ENCODE peak calls at places on chromosome 5, in four cellular contexts. W is astrocyte of the cerebellum, D is NCI-H1092 treated with DMSO at 0.1 percent for 48 hours, F is body of pancreas. U is an unnamed sample.
A peak's percentile ranks its signal among the peaks of the same experiment; 100 is the strongest.

GRCh38 chr5:60960591-60960990 is 15.6 kb downstream of the NDUFAF2 start:
- DNase-seq in W (peak; percentile 16), D (no peak), F (no peak), U (no peak)

GRCh38 chr5:119221330-119221729 is 134.5 kb upstream of the TNFAIP8 start:
- DNase-seq in W (no peak), D (no peak), F (no peak), U (no peak)

GRCh38 chr5:131609774-131610173 is 25.3 kb downstream of the RAPGEF6 start:
- DNase-seq in W (no peak), D (no peak), F (no peak), U (no peak)

GRCh38 chr5:130066644-130067043 is 162.4 kb downstream of the CHSY3 start:
- DNase-seq in W (peak; percentile 3), D (no peak), F (no peak), U (no peak)

GRCh38 chr5:157265714-157266285 is at the start of gene CYFIP2:
- DNase-seq in W (no peak), D (peak; percentile 49), F (peak; percentile 56), U (peak; percentile 55)

GRCh38 chr5:80985600-80986228 is 25.6 kb downstream of the RASGRF2 start:
- DNase-seq in W (no peak), D (no peak), F (no peak), U (no peak)

GRCh38 chr5:139675825-139676224 is 27.7 kb downstream of the CXXC5 start:
- DNase-seq in W (no peak), D (no peak), F (no peak), U (no peak)

GRCh38 chr5:83375049-83375710 is 96.4 kb upstream of the VCAN start:
- DNase-seq in W (no peak), D (no peak), F (no peak), U (no peak)

GRCh38 chr5:14308384-14309154 is 165.4 kb downstream of the TRIO start:
- DNase-seq in W (no peak), D (no peak), F (no peak), U (no peak)

GRCh38 chr5:160672521-160672920 is 179.5 kb downstream of the ATP10B start:
- DNase-seq in W (no peak), D (no peak), F (no peak), U (no peak)

GRCh38 chr5:93460286-93460685 is 120.7 kb downstream of the NR2F1-AS1 start:
- DNase-seq in W (no peak), D (no peak), F (no peak), U (no peak)

GRCh38 chr5:80884086-80884813 is 75.9 kb upstream of the RASGRF2 start:
- DNase-seq in W (no peak), D (no peak), F (no peak), U (no peak)

GRCh38 chr5:117999939-118000549 is 988.3 kb downstream of the DTWD2 start:
- DNase-seq in W (no peak), D (no peak), F (no peak), U (no peak)

GRCh38 chr5:2703615-2704014 is 47.9 kb downstream of the IRX2 start:
- DNase-seq in W (no peak), D (no peak), F (no peak), U (no peak)

GRCh38 chr5:10511741-10512640 is 51.9 kb upstream of the ANKRD33B start:
- DNase-seq in W (no peak), D (no peak), F (no peak), U (no peak)

GRCh38 chr5:159331099-159331973 is 1.0 kb upstream of the IL12B start:
- DNase-seq in W (no peak), D (peak; percentile 33), F (peak; percentile 54), U (no peak)

GRCh38 chr5:113118298-113118697 is 141.7 kb downstream of the DCP2 start:
- DNase-seq in W (no peak), D (peak; percentile 66), F (no peak), U (no peak)

GRCh38 chr5:66410056-66410455 is 186.1 kb upstream of the MAST4 start:
- DNase-seq in W (no peak), D (no peak), F (no peak), U (no peak)

GRCh38 chr5:3590967-3591900 is 4.4 kb upstream of the IRX1 start:
- DNase-seq in W (no peak), D (no peak), F (no peak), U (no peak)

GRCh38 chr5:81228084-81228483 is 5.0 kb upstream of the CKMT2 start:
- DNase-seq in W (no peak), D (no peak), F (no peak), U (no peak)

GRCh38 chr5:127492854-127493738 is 24.3 kb upstream of the PRRC1 start:
- DNase-seq in W (peak; percentile 35), D (peak; percentile 59), F (no peak), U (no peak)

GRCh38 chr5:95962785-95963184 is 1.1 kb upstream of the ELL2 start:
- DNase-seq in W (no peak), D (no peak), F (no peak), U (no peak)

GRCh38 chr5:79508354-79508753 is 5.6 kb downstream of the HOMER1 start:
- DNase-seq in W (no peak), D (no peak), F (no peak), U (no peak)

U was measured in hippocampal formation.